ENCODE peak calls at places on chromosomes 7 and 10, in eight cellular contexts. One of them, this sample, is unnamed.

GRCh38 chr7:127264219-127264618 is 11.5 kb upstream of the GRM8 start:
- DNase-seq in IMR-90: no peak
- DNase-seq in colonic mucosa: no peak
- DNase-seq in left ventricle myocardium inferior: no peak
- DNase-seq in HCT116: no peak
- DNase-seq in OCI-LY7: no peak
- DNase-seq in hepatocyte: no peak
- DNase-seq in brain microvascular endothelial cell: no peak
- DNase-seq in this sample: no peak

GRCh38 chr10:9922123-9922685 is 1095.5 kb upstream of the CELF2 start:
- DNase-seq in hepatocyte: no peak
- DNase-seq in OCI-LY7: no peak
- DNase-seq in HCT116: no peak
- DNase-seq in IMR-90: no peak
- DNase-seq in colonic mucosa: no peak
- DNase-seq in left ventricle myocardium inferior: no peak
- DNase-seq in brain microvascular endothelial cell: no peak
- DNase-seq in this sample: no peak

GRCh38 chr7:80224416-80224815 is 89.8 kb downstream of the GNAI1 start:
- DNase-seq in OCI-LY7: no peak
- DNase-seq in hepatocyte: no peak
- DNase-seq in IMR-90: no peak
- DNase-seq in left ventricle myocardium inferior: no peak
- DNase-seq in HCT116: no peak
- DNase-seq in colonic mucosa: no peak
- DNase-seq in brain microvascular endothelial cell: no peak
- DNase-seq in this sample: no peak

GRCh38 chr7:43148161-43148731 is 35.8 kb downstream of the HECW1 start:
- DNase-seq in hepatocyte: no peak
- DNase-seq in colonic mucosa: no peak
- DNase-seq in brain microvascular endothelial cell: no peak
- DNase-seq in HCT116: no peak
- DNase-seq in OCI-LY7: no peak
- DNase-seq in left ventricle myocardium inferior: no peak
- DNase-seq in IMR-90: peak
- DNase-seq in this sample: no peak

GRCh38 chr10:78851652-78852051 is 217.1 kb upstream of the ZMIZ1 start:
- DNase-seq in OCI-LY7: no peak
- DNase-seq in hepatocyte: peak
- DNase-seq in HCT116: no peak
- DNase-seq in colonic mucosa: no peak
- DNase-seq in IMR-90: no peak
- DNase-seq in left ventricle myocardium inferior: no peak
- DNase-seq in brain microvascular endothelial cell: no peak
- DNase-seq in this sample: no peak

GRCh38 chr10:3467052-3467906 is 294.7 kb upstream of the PITRM1 start:
- DNase-seq in hepatocyte: peak
- DNase-seq in colonic mucosa: peak
- DNase-seq in left ventricle myocardium inferior: peak
- DNase-seq in IMR-90: peak
- DNase-seq in OCI-LY7: no peak
- DNase-seq in brain microvascular endothelial cell: peak
- DNase-seq in HCT116: peak
- DNase-seq in this sample: peak

GRCh38 chr10:49562893-49563292 is 24.0 kb upstream of the ERCC6 start:
- DNase-seq in IMR-90: peak
- DNase-seq in brain microvascular endothelial cell: peak
- DNase-seq in colonic mucosa: no peak
- DNase-seq in OCI-LY7: no peak
- DNase-seq in HCT116: no peak
- DNase-seq in hepatocyte: no peak
- DNase-seq in left ventricle myocardium inferior: no peak
- DNase-seq in this sample: no peak

GRCh38 chr7:117241088-117241487 is 81.8 kb downstream of the WNT2 start:
- DNase-seq in OCI-LY7: no peak
- DNase-seq in hepatocyte: no peak
- DNase-seq in brain microvascular endothelial cell: no peak
- DNase-seq in left ventricle myocardium inferior: no peak
- DNase-seq in IMR-90: no peak
- DNase-seq in HCT116: no peak
- DNase-seq in colonic mucosa: no peak
- DNase-seq in this sample: no peak

DNA sequence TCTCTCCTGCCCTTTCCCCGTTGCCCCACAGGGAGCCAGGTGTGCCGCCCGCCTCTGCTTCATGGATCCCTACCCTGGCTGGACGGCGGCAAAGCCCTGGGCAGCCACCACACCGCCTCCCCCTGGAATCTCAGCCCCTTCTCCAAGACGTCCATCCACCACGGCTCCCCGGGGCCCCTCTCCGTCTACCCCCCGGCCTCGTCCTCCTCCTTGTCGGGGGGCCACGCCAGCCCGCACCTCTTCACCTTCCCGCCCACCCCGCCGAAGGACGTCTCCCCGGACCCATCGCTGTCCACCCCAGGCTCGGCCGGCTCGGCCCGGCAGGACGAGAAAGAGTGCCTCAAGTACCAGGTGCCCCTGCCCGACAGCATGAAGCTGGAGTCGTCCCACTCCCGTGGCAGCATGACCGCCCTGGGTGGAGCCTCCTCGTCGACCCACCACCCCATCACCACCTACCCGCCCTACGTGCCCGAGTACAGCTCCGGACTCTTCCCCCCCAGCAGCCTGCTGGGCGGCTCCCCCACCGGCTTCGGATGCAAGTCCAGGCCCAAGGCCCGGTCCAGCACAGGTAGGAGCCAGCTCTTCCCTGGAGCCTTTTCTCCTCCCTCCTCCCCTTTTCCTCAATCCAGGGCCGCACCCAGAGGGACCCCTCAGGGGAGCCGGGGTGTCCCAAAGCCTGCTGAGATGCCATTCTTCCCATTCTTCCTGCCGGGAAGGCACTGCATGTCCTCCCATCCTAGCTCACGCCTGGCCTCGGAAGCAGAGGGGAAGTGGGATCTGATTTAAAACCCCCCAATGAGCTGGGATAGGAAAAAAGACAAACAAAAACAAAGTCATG is 4.0 kb downstream of the GATA3 start:
- DNase-seq in colonic mucosa: no peak
- DNase-seq in OCI-LY7: no peak
- DNase-seq in brain microvascular endothelial cell: no peak
- DNase-seq in IMR-90: no peak
- DNase-seq in hepatocyte: no peak
- DNase-seq in HCT116: no peak
- DNase-seq in left ventricle myocardium inferior: no peak
- DNase-seq in this sample: no peak
- H3K27ac ChIP-seq in colonic mucosa: no peak
- H3K27ac ChIP-seq in OCI-LY7: no peak
- H3K27ac ChIP-seq in brain microvascular endothelial cell: no peak
- H3K27ac ChIP-seq in IMR-90: no peak
- H3K27ac ChIP-seq in hepatocyte: no peak
- H3K27ac ChIP-seq in HCT116: no peak
- H3K27ac ChIP-seq in left ventricle myocardium inferior: peak
- H3K27ac ChIP-seq in this sample: no peak

DNA sequence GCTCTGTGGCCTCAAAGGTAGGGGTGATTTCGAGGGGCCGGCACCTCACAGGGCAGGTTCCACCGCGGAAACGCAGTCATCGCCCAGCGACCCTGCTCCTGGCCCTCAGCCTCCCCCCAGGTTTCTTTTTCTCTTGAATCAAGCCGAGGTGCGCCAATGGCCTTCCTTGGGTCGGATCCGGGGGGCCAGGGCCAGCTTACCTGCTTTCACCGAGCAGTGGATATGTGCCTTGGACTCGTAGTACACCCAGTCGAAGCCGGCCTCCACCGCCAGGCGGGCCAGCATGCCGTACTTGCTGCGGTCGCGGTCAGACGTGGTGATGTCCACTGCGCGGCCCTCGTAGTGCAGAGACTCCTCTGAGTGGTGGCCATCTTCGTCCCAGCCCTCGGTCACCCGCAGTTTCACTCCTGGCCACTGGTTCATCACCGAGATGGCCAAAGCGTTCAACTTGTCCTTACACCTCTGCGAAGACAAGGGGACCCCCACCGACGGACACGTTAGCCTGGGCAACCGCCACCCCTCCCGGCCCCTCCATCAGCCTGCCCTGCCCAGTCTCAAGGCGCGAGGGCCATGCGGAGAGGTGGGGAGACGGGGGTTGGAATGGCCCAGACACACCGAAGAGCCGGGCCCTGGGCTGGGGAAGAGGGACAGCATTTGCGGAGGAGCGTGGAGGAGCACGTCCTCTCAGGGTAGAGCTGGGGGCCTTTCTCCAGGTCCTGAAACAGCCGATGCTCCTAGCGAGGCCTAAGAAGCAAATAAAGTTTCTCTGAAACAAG is 6.0 kb downstream of the SHH start:
- DNase-seq in colonic mucosa: no peak
- DNase-seq in left ventricle myocardium inferior: no peak
- DNase-seq in HCT116: no peak
- DNase-seq in hepatocyte: no peak
- DNase-seq in OCI-LY7: no peak
- DNase-seq in brain microvascular endothelial cell: no peak
- DNase-seq in IMR-90: no peak
- DNase-seq in this sample: no peak
- H3K4me3 ChIP-seq in colonic mucosa: peak
- H3K4me3 ChIP-seq in left ventricle myocardium inferior: peak
- H3K4me3 ChIP-seq in HCT116: no peak
- H3K4me3 ChIP-seq in hepatocyte: no peak
- H3K4me3 ChIP-seq in OCI-LY7: no peak
- H3K4me3 ChIP-seq in brain microvascular endothelial cell: peak
- H3K4me3 ChIP-seq in IMR-90: no peak
- H3K4me3 ChIP-seq in this sample: no peak

GRCh38 chr10:33274096-33274785 is 60.2 kb downstream of the NRP1 start:
- DNase-seq in left ventricle myocardium inferior: no peak
- DNase-seq in brain microvascular endothelial cell: no peak
- DNase-seq in hepatocyte: no peak
- DNase-seq in colonic mucosa: no peak
- DNase-seq in IMR-90: no peak
- DNase-seq in OCI-LY7: no peak
- DNase-seq in HCT116: no peak
- DNase-seq in this sample: no peak
- H3K27ac ChIP-seq in left ventricle myocardium inferior: peak
- H3K27ac ChIP-seq in brain microvascular endothelial cell: peak
- H3K27ac ChIP-seq in hepatocyte: peak
- H3K27ac ChIP-seq in colonic mucosa: no peak
- H3K27ac ChIP-seq in IMR-90: peak
- H3K27ac ChIP-seq in OCI-LY7: no peak
- H3K27ac ChIP-seq in HCT116: no peak
- H3K27ac ChIP-seq in this sample: peak

GRCh38 chr7:139059905-139060304 is 24.1 kb upstream of the ZC3HAV1L start:
- DNase-seq in left ventricle myocardium inferior: no peak
- DNase-seq in colonic mucosa: no peak
- DNase-seq in IMR-90: no peak
- DNase-seq in brain microvascular endothelial cell: no peak
- DNase-seq in hepatocyte: no peak
- DNase-seq in HCT116: no peak
- DNase-seq in OCI-LY7: no peak
- DNase-seq in this sample: no peak

GRCh38 chr7:139061416-139061815 is 25.6 kb upstream of the ZC3HAV1L start:
- DNase-seq in OCI-LY7: no peak
- DNase-seq in IMR-90: peak
- DNase-seq in left ventricle myocardium inferior: no peak
- DNase-seq in HCT116: no peak
- DNase-seq in colonic mucosa: no peak
- DNase-seq in brain microvascular endothelial cell: no peak
- DNase-seq in hepatocyte: no peak
- DNase-seq in this sample: no peak

GRCh38 chr7:139055674-139056073 is 19.8 kb upstream of the ZC3HAV1L start:
- DNase-seq in HCT116: no peak
- DNase-seq in brain microvascular endothelial cell: no peak
- DNase-seq in hepatocyte: no peak
- DNase-seq in IMR-90: no peak
- DNase-seq in OCI-LY7: no peak
- DNase-seq in colonic mucosa: no peak
- DNase-seq in left ventricle myocardium inferior: no peak
- DNase-seq in this sample: no peak

GRCh38 chr7:139060838-139061237 is 25.0 kb upstream of the ZC3HAV1L start:
- DNase-seq in left ventricle myocardium inferior: no peak
- DNase-seq in IMR-90: peak
- DNase-seq in colonic mucosa: no peak
- DNase-seq in hepatocyte: no peak
- DNase-seq in OCI-LY7: no peak
- DNase-seq in HCT116: no peak
- DNase-seq in brain microvascular endothelial cell: no peak
- DNase-seq in this sample: no peak

DNA sequence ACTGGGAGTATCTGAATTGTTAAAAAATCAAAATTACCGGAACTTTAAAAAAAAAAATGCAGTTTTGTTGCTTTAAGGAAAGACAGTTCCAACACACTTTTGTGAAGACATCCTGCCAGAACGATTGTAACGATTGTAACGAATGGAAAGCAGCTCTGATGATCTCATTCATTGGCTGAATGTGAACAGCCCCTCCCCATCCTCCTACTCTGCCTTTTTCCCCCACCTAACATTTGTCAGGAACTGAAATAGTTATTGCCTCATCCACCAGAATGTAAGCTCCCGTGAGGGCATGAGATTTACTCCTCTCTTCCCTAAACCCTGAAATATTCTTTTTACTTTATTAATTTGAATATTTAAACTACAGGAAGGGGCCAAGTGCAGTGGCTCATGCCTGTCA is 23.1 kb upstream of the ZC3HAV1L start:
- DNase-seq in OCI-LY7: no peak
- DNase-seq in left ventricle myocardium inferior: no peak
- DNase-seq in hepatocyte: no peak
- DNase-seq in brain microvascular endothelial cell: no peak
- DNase-seq in colonic mucosa: no peak
- DNase-seq in HCT116: no peak
- DNase-seq in IMR-90: peak
- DNase-seq in this sample: no peak
- H3K4me3 ChIP-seq in OCI-LY7: no peak
- H3K4me3 ChIP-seq in left ventricle myocardium inferior: no peak
- H3K4me3 ChIP-seq in hepatocyte: no peak
- H3K4me3 ChIP-seq in brain microvascular endothelial cell: no peak
- H3K4me3 ChIP-seq in colonic mucosa: no peak
- H3K4me3 ChIP-seq in HCT116: no peak
- H3K4me3 ChIP-seq in IMR-90: no peak
- H3K4me3 ChIP-seq in this sample: no peak

GRCh38 chr10:131775444-131775832 is 125.4 kb upstream of the PPP2R2D start:
- DNase-seq in IMR-90: no peak
- DNase-seq in brain microvascular endothelial cell: no peak
- DNase-seq in OCI-LY7: no peak
- DNase-seq in HCT116: no peak
- DNase-seq in colonic mucosa: no peak
- DNase-seq in left ventricle myocardium inferior: no peak
- DNase-seq in hepatocyte: no peak
- DNase-seq in this sample: no peak
- H3K27ac ChIP-seq in IMR-90: no peak
- H3K27ac ChIP-seq in brain microvascular endothelial cell: no peak
- H3K27ac ChIP-seq in OCI-LY7: no peak
- H3K27ac ChIP-seq in HCT116: no peak
- H3K27ac ChIP-seq in colonic mucosa: no peak
- H3K27ac ChIP-seq in left ventricle myocardium inferior: no peak
- H3K27ac ChIP-seq in hepatocyte: no peak
- H3K27ac ChIP-seq in this sample: no peak

DNA sequence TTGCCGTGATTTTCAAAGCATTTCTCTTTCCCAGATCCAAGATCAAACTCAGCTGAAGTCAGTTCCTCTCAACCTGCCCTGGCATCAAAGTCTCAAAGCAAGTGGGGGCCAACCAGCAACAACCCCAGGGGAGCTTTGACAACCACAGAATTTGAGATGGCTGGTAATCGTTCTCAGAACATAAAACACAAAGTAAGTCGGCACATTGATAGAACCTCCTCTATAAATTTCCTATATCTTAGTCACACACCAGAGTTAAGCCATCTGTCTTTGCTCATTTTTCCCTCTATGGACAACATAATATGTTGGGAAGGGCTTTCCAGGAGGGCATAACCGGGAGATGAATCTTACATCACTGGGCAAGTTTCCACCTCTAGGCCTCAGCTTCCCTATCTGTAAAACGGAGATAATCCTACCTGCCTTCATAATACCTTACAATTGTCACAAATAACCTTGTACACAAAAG is 1.2 kb upstream of the DNAJC9 start:
- DNase-seq in HCT116: no peak
- DNase-seq in OCI-LY7: peak
- DNase-seq in brain microvascular endothelial cell: no peak
- DNase-seq in hepatocyte: no peak
- DNase-seq in left ventricle myocardium inferior: no peak
- DNase-seq in IMR-90: no peak
- DNase-seq in colonic mucosa: no peak
- DNase-seq in this sample: no peak
- H3K4me3 ChIP-seq in HCT116: peak
- H3K4me3 ChIP-seq in OCI-LY7: peak
- H3K4me3 ChIP-seq in brain microvascular endothelial cell: no peak
- H3K4me3 ChIP-seq in hepatocyte: no peak
- H3K4me3 ChIP-seq in left ventricle myocardium inferior: no peak
- H3K4me3 ChIP-seq in IMR-90: no peak
- H3K4me3 ChIP-seq in colonic mucosa: no peak
- H3K4me3 ChIP-seq in this sample: no peak

This sample was measured in ascending aorta.